ENCODE peak calls at places on chromosomes 5 and 9, in four cellular contexts. Y is stimulated activated CD8-positive, alpha-beta memory T cell treated with anti-CD3 and anti-CD28 coated beads, Interleukin-12 subunit alpha, Interleukin-12 subunit beta, amount 100 ng/mL, for 1 hour; G is left lung; V is M059J. Z is an unnamed sample.

GRCh38 chr5:181205735-181206401 is 872 bp upstream of the TRIM7 start:
- DNase-seq in Y (no peak), G (no peak), V (no peak), Z (no peak)

GRCh38 chr9:82934949-82935348 is 128.0 kb downstream of the RASEF start:
- DNase-seq in Y (no peak), G (no peak), V (peak), Z (no peak)

GRCh38 chr5:5252106-5252505 is 112.0 kb downstream of the ADAMTS16 start:
- DNase-seq in Y (no peak), G (no peak), V (peak), Z (no peak)

GRCh38 chr5:54944364-54944763 is 41.0 kb downstream of the ESM1 start:
- DNase-seq in Y (peak), G (no peak), V (peak), Z (peak)

GRCh38 chr9:23858234-23858633 is 32.2 kb upstream of the ELAVL2 start:
- DNase-seq in Y (no peak), G (no peak), V (no peak), Z (no peak)

GRCh38 chr9:125142560-125143376 is 560 bp downstream of the SCAI start:
- DNase-seq in Y (no peak), G (no peak), V (no peak), Z (no peak)

GRCh38 chr9:105158898-105159297 is 85.6 kb upstream of the SLC44A1 start:
- DNase-seq in Y (no peak), G (no peak), V (no peak), Z (no peak)

GRCh38 chr9:125133403-125134316 is 9.7 kb downstream of the SCAI start:
- DNase-seq in Y (no peak), G (no peak), V (no peak), Z (no peak)

GRCh38 chr9:138117101-138117750 is 239.6 kb downstream of the CACNA1B start:
- DNase-seq in Y (no peak), G (peak), V (no peak), Z (no peak)

GRCh38 chr5:153959134-153959957 is 79.4 kb downstream of the FAM114A2 start:
- DNase-seq in Y (no peak), G (no peak), V (peak), Z (no peak)

GRCh38 chr9:135120249-135120648 is 32.8 kb downstream of the OLFM1 start:
- DNase-seq in Y (no peak), G (no peak), V (no peak), Z (no peak)

GRCh38 chr5:129048509-129048908 is 46.0 kb upstream of the ISOC1 start:
- DNase-seq in Y (no peak), G (no peak), V (no peak), Z (no peak)

GRCh38 chr5:8058626-8059180 is 189.8 kb downstream of the MTRR start:
- DNase-seq in Y (no peak), G (no peak), V (no peak), Z (no peak)

GRCh38 chr5:1801061-1801953 is at the start of gene NDUFS6:
- DNase-seq in Y (peak), G (peak), V (peak), Z (peak)

GRCh38 chr5:59873113-59873512 is 20.4 kb downstream of the PDE4D start:
- DNase-seq in Y (no peak), G (no peak), V (peak), Z (no peak)

GRCh38 chr9:129081388-129081889 is 528 bp downstream of the DOLPP1 start:
- DNase-seq in Y (no peak), G (peak), V (no peak), Z (no peak)

GRCh38 chr9:77806697-77807096 is 158.6 kb upstream of the GNA14 start:
- DNase-seq in Y (no peak), G (no peak), V (no peak), Z (no peak)

GRCh38 chr5:62199792-62200716 is 106.0 kb upstream of the KIF2A start:
- DNase-seq in Y (no peak), G (no peak), V (no peak), Z (no peak)

GRCh38 chr5:113295111-113295539 is 139.7 kb downstream of the TSSK1B start:
- DNase-seq in Y (no peak), G (no peak), V (no peak), Z (no peak)

Z was measured in KG1.